ENCODE peak calls at places on chromosomes 2 and 18, in four cellular contexts. T is Peyer's patch, S is heart left ventricle, K is lower leg skin. M is an unnamed sample.

GRCh38 chr2:37679072-37679695 is 7.7 kb upstream of the CDC42EP3 start:
- DNase-seq in T (no peak), S (no peak), K (no peak), M (no peak)

GRCh38 chr18:13605477-13605876 is 120.9 kb downstream of the FAM210A start:
- DNase-seq in T (no peak), S (no peak), K (no peak), M (no peak)

GRCh38 chr2:201363857-201364560 is 6.9 kb upstream of the FLACC1 start:
- DNase-seq in T (peak), S (no peak), K (no peak), M (no peak)

GRCh38 chr2:17661460-17661859 is 92.2 kb downstream of the SMC6 start:
- DNase-seq in T (no peak), S (no peak), K (no peak), M (no peak)

GRCh38 chr18:76678248-76678647 is 144.1 kb upstream of the ZNF236 start:
- DNase-seq in T (no peak), S (no peak), K (no peak), M (no peak)

GRCh38 chr2:49255325-49256023 is 101.2 kb upstream of the FSHR start:
- DNase-seq in T (no peak), S (no peak), K (no peak), M (no peak)

GRCh38 chr2:44912660-44913059 is 28.8 kb upstream of the SIX3 start:
- DNase-seq in T (no peak), S (no peak), K (peak), M (no peak)

GRCh38 chr2:97658691-97659157 is 5.1 kb downstream of the ACTR1B start:
- DNase-seq in T (no peak), S (no peak), K (no peak), M (no peak)

GRCh38 chr2:190528521-190529001 is 6.0 kb downstream of the NEMP2 start:
- DNase-seq in T (no peak), S (no peak), K (no peak), M (no peak)

GRCh38 chr2:17680119-17680518 is 73.5 kb downstream of the SMC6 start:
- DNase-seq in T (no peak), S (no peak), K (no peak), M (no peak)

GRCh38 chr2:172097557-172098131 is 5.1 kb downstream of the DLX2 start:
- DNase-seq in T (no peak), S (no peak), K (no peak), M (no peak)

GRCh38 chr2:62216616-62217015 is 20.7 kb downstream of the B3GNT2 start:
- DNase-seq in T (peak), S (no peak), K (peak), M (no peak)

GRCh38 chr2:20205915-20206524 is 18.9 kb downstream of the SDC1 start:
- DNase-seq in T (peak), S (no peak), K (no peak), M (peak)

GRCh38 chr2:209824391-209824790 is 52.8 kb downstream of the UNC80 start:
- DNase-seq in T (no peak), S (no peak), K (no peak), M (no peak)

GRCh38 chr2:207129821-207130220 is 35.9 kb downstream of the KLF7 start:
- DNase-seq in T (no peak), S (no peak), K (no peak), M (no peak)

GRCh38 chr2:108067820-108068405 is 81.6 kb downstream of the SLC5A7 start:
- DNase-seq in T (no peak), S (no peak), K (no peak), M (no peak)

DNA sequence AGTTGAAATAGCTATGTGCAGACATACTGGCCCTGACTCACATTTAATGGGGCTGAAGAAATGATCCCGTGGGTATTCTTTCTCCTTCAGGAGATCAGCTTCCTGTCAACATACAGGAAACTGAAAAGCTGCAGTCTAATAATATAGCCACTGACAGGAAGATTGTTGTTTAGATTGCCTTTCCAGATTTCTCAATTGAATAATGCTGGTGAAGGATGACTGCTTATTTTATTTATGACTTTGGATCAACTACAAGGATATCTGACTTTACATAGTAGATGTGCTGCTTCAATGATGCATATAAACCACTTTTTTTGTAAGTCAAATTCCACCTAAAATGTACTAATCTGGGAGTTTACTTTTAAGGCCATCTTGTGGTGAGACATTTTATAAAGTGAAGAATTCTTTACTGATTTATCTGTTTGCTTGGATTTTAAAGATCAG is 93.4 kb upstream of the MAP4K3 start:
- DNase-seq in T (no peak), S (no peak), K (no peak), M (no peak)
- TF ChIP-seq CTCF in T (no peak), S (no peak), K (no peak), M (no peak)

DNA sequence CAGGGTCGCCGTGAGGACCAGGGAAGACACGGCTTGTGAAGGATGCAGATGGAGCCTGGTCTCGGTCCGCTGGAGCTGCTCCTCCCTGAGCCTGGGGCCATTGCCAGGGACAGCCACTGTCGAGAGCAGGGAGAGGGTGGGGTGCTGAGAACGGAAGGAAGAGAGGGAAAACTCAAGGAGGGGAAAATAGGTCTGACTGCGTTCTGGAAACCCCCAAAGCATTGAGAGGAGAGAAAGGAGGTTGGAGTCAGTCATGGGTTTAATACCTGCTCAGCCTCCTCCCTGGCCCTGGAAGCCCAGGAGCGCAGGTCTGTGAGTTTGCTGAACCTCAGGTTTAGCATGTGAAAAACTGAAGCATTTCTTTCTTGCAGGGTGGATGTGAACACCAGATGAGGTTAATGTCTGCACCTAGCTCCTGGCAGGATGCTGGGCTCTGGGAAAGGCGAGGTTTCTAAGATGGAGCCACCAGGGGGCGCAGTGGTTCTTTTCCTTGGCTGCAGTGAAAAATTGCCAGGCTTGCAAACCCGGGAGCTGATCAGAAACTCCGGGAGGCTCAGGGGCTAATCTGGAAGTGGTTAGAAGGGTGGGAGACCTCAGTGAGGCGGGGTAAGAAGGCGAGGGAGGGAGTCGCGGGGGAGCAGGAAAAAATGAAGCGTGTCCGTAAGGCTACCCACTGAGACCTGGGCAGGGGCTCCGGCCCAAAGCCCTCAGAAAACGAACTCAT is 33.6 kb upstream of the RNF149 start:
- DNase-seq in T (peak), S (peak), K (peak), M (peak)
- H3K4me3 ChIP-seq in T (no peak), S (no peak), K (no peak), M (no peak)

GRCh38 chr18:50819027-50819726 is 639 bp downstream of the MRO start:
- DNase-seq in T (peak), S (peak), K (no peak), M (peak)
- TF ChIP-seq CTCF in T (no peak), S (no peak), K (no peak), M (no peak)

GRCh38 chr2:86336350-86337234 is 834 bp downstream of the REEP1 start:
- DNase-seq in T (no peak), S (peak), K (no peak), M (no peak)
- H3K4me3 ChIP-seq in T (peak), S (peak), K (peak), M (peak)

DNA sequence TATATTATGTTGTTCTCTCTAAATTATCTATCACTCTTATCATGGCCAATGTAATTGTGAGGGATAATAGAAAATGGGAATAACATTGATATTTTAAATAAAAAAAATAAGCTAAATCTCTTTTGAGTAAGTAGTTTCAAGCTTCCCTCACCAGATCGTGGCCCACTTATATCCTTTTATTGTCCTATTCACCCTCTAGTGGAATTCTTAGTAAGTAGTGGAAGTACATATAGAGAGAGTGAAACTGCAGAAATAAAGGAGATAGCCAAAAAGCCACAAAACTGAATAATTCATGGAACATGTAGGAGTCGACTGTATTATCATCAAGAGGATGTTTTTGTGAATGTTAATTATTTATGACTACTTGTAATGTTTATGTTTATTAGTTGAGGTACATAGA is 66.1 kb upstream of the DTNA start:
- DNase-seq in T (no peak), S (no peak), K (no peak), M (no peak)
- TF ChIP-seq CTCF in T (no peak), S (no peak), K (no peak), M (no peak)

GRCh38 chr2:226838758-226839555 is 3.1 kb downstream of the RHBDD1 start:
- DNase-seq in T (no peak), S (no peak), K (no peak), M (no peak)
- H3K4me3 ChIP-seq in T (no peak), S (no peak), K (no peak), M (no peak)

GRCh38 chr18:47846431-47846830 is 84.0 kb downstream of the SMAD2 start:
- DNase-seq in T (no peak), S (no peak), K (no peak), M (no peak)
- TF ChIP-seq CTCF in T (no peak), S (no peak), K (no peak), M (no peak)

GRCh38 chr18:78295271-78295670 is 684.3 kb upstream of the SALL3 start:
- DNase-seq in T (no peak), S (no peak), K (no peak), M (no peak)

GRCh38 chr18:78293940-78294401 is 685.6 kb upstream of the SALL3 start:
- DNase-seq in T (no peak), S (no peak), K (no peak), M (no peak)

GRCh38 chr18:78296152-78296551 is 683.5 kb upstream of the SALL3 start:
- DNase-seq in T (no peak), S (no peak), K (no peak), M (no peak)

GRCh38 chr18:78292602-78293001 is 687.0 kb upstream of the SALL3 start:
- DNase-seq in T (no peak), S (no peak), K (no peak), M (no peak)

GRCh38 chr18:78293516-78293915 is 686.1 kb upstream of the SALL3 start:
- DNase-seq in T (no peak), S (no peak), K (no peak), M (no peak)
- H3K4me3 ChIP-seq in T (no peak), S (peak), K (no peak), M (peak)

GRCh38 chr2:134392689-134393476 is 139.0 kb downstream of the MGAT5 start:
- DNase-seq in T (no peak), S (no peak), K (no peak), M (no peak)
- TF ChIP-seq CTCF in T (no peak), S (no peak), K (no peak), M (no peak)

M was measured in upper lobe of right lung.